ENCODE peak calls at places on chromosomes 3 and 15, in five cellular contexts. Z is suprapubic skin, S is amniotic stem cell, Q is NAMALWA, B is mucosa of gallbladder. O is an unnamed sample.

GRCh38 chr15:67138946-67139855 is 73.8 kb downstream of the SMAD3 start:
- DNase-seq in Z (no peak), S (no peak), Q (no peak), B (no peak), O (no peak)

GRCh38 chr15:100108346-100108745 is 233.4 kb downstream of the ADAMTS17 start:
- DNase-seq in Z (peak; percentile 31), S (no peak), Q (no peak), B (no peak), O (no peak)

GRCh38 chr3:1955170-1955569 is 143.5 kb upstream of the CNTN4 start:
- DNase-seq in Z (no peak), S (no peak), Q (no peak), B (no peak), O (no peak)

GRCh38 chr15:78932216-78932808 is 12.5 kb downstream of the CTSH start:
- DNase-seq in Z (no peak), S (no peak), Q (no peak), B (no peak), O (no peak)

GRCh38 chr3:188807002-188807401 is 364.8 kb upstream of the TPRG1 start:
- DNase-seq in Z (no peak), S (no peak), Q (peak; percentile 28), B (no peak), O (no peak)

GRCh38 chr3:152071924-152072323 is 196.8 kb upstream of the MBNL1 start:
- DNase-seq in Z (no peak), S (peak; percentile 21), Q (peak; percentile 71), B (no peak), O (no peak)

GRCh38 chr3:133997871-133998635 is 31.7 kb downstream of the SLCO2A1 start:
- DNase-seq in Z (peak; percentile 58), S (no peak), Q (no peak), B (no peak), O (no peak)

GRCh38 chr15:51536965-51537574 is 85.5 kb downstream of the DMXL2 start:
- DNase-seq in Z (no peak), S (no peak), Q (peak; percentile 40), B (no peak), O (no peak)

GRCh38 chr3:50345586-50345985 is at the start of gene ZMYND10:
- DNase-seq in Z (no peak), S (no peak), Q (peak; percentile 50), B (no peak), O (no peak)

GRCh38 chr15:55387027-55387426 is 21.1 kb downstream of the CCPG1 start:
- DNase-seq in Z (no peak), S (no peak), Q (no peak), B (no peak), O (no peak)

GRCh38 chr3:161766301-161766700 is 269.7 kb downstream of the OTOL1 start:
- DNase-seq in Z (no peak), S (no peak), Q (no peak), B (no peak), O (no peak)

GRCh38 chr3:101675709-101676218 is 1.2 kb downstream of the ZBTB11 start:
- DNase-seq in Z (no peak), S (no peak), Q (no peak), B (no peak), O (no peak)

GRCh38 chr3:38392604-38393163 is 46.1 kb downstream of the XYLB start:
- DNase-seq in Z (no peak), S (no peak), Q (no peak), B (no peak), O (no peak)

GRCh38 chr3:40580494-40581091 is 55.8 kb downstream of the ZNF621 start:
- DNase-seq in Z (peak; percentile 85), S (peak; percentile 3), Q (peak; percentile 82), B (peak; percentile 60), O (no peak)

GRCh38 chr3:135145581-135145980 is 350.5 kb downstream of the EPHB1 start:
- DNase-seq in Z (no peak), S (no peak), Q (no peak), B (no peak), O (no peak)

GRCh38 chr15:89332446-89332845 is 2.2 kb downstream of the POLG start:
- DNase-seq in Z (no peak), S (no peak), Q (peak; percentile 59), B (no peak), O (no peak)

GRCh38 chr15:52527898-52528464 is 699 bp downstream of the MYO5A start:
- DNase-seq in Z (no peak), S (peak; percentile 19), Q (peak; percentile 47), B (peak; percentile 11), O (no peak)

GRCh38 chr3:42503957-42504333 is 1.5 kb downstream of the VIPR1 start:
- DNase-seq in Z (peak; percentile 54), S (no peak), Q (no peak), B (no peak), O (no peak)

GRCh38 chr3:62922326-62922725 is 47.1 kb upstream of the CADPS start:
- DNase-seq in Z (no peak), S (no peak), Q (no peak), B (no peak), O (no peak)

GRCh38 chr3:161274691-161275298 is 53.7 kb downstream of the NMD3 start:
- DNase-seq in Z (no peak), S (no peak), Q (peak; percentile 89), B (no peak), O (no peak)

GRCh38 chr3:10155658-10156057 is 9.1 kb upstream of the IRAK2 start:
- DNase-seq in Z (no peak), S (no peak), Q (no peak), B (no peak), O (no peak)

GRCh38 chr3:151328298-151329036 is 882 bp downstream of the P2RY13 start:
- DNase-seq in Z (no peak), S (no peak), Q (peak; percentile 8), B (no peak), O (no peak)

GRCh38 chr3:136195258-136196063 is 674 bp downstream of the MSL2 start:
- DNase-seq in Z (peak; percentile 90), S (peak; percentile 55), Q (peak; percentile 84), B (peak; percentile 58), O (no peak)

O was measured in brain pericyte.